ENCODE peak calls at places on chromosomes 11 and 22, in five cellular contexts. Z is IMR-90, M is A549, L is H1, R is K562. T is an unnamed sample.

GRCh38 chr22:46021577-46021976 is 44.6 kb upstream of the WNT7B start:
- DNase-seq in L (no peak), Z (no peak), R (no peak), M (no peak), T (no peak)

GRCh38 chr11:67599149-67599548 is 7.6 kb upstream of the NDUFV1 start:
- DNase-seq in R (no peak), Z (no peak), M (no peak), L (no peak), T (no peak)

GRCh38 chr11:67468509-67468834 is 579 bp downstream of the TMEM134 start:
- DNase-seq in R (no peak), M (no peak), L (no peak), Z (no peak), T (no peak)

GRCh38 chr22:49667236-49667635 is 160.4 kb downstream of the BRD1 start:
- DNase-seq in R (no peak), M (no peak), Z (no peak), L (peak; percentile 43), T (no peak)

GRCh38 chr11:72831521-72832300 is 17.5 kb downstream of the ATG16L2 start:
- DNase-seq in M (peak; percentile 74), R (peak; percentile 80), L (peak; percentile 90), Z (peak; percentile 71), T (peak; percentile 63)

GRCh38 chr11:110777765-110778164 is 65.5 kb upstream of the ARHGAP20 start:
- DNase-seq in L (no peak), Z (peak; percentile 87), R (no peak), M (no peak), T (no peak)

GRCh38 chr22:36191106-36191836 is 10.3 kb downstream of the APOL4 start:
- DNase-seq in M (no peak), Z (peak; percentile 64), R (no peak), L (no peak), T (no peak)

GRCh38 chr11:95716266-95716665 is 73.3 kb downstream of the FAM76B start:
- DNase-seq in Z (no peak), L (no peak), R (no peak), M (no peak), T (no peak)

GRCh38 chr22:48414662-48415061 is 1413.0 kb downstream of the BRD1 start:
- DNase-seq in R (no peak), M (no peak), L (no peak), Z (no peak), T (no peak)

GRCh38 chr22:18974477-18975180 is 38.5 kb upstream of the PRODH start:
- DNase-seq in R (no peak), M (no peak), Z (no peak), L (no peak), T (no peak)

GRCh38 chr11:69731110-69731509 is 27.3 kb upstream of the FGF19 start:
- DNase-seq in L (no peak), R (no peak), Z (no peak), M (no peak), T (no peak)

GRCh38 chr11:133506551-133507094 is 25.7 kb downstream of the OPCML start:
- DNase-seq in Z (no peak), L (peak; percentile 39), M (no peak), R (no peak), T (no peak)

GRCh38 chr22:43001271-43002197 is 13.4 kb downstream of the PACSIN2 start:
- DNase-seq in M (no peak), L (no peak), R (no peak), Z (no peak), T (peak; percentile 54)

GRCh38 chr11:114079406-114080072 is 20.0 kb downstream of the ZBTB16 start:
- DNase-seq in M (no peak), R (no peak), L (no peak), Z (no peak), T (no peak)

GRCh38 chr11:76185931-76186401 is 20.3 kb downstream of the WNT11 start:
- DNase-seq in M (no peak), R (no peak), L (no peak), Z (no peak), T (no peak)

GRCh38 chr11:43933608-43934358 is 8.7 kb upstream of the C11orf96 start:
- DNase-seq in L (no peak), M (no peak), Z (peak; percentile 48), R (no peak), T (no peak)

GRCh38 chr11:77126861-77127673 is 979 bp upstream of the MYO7A start:
- DNase-seq in M (peak; percentile 63), Z (peak; percentile 39), R (peak; percentile 85), L (peak; percentile 89), T (no peak)

GRCh38 chr22:38554281-38554680 is 15.7 kb downstream of the DMC1 start:
- DNase-seq in L (no peak), R (no peak), Z (peak; percentile 83), M (no peak), T (no peak)

GRCh38 chr22:42929838-42930155 is 72.7 kb upstream of the ARFGAP3 start:
- DNase-seq in M (no peak), L (no peak), R (no peak), Z (no peak), T (no peak)

GRCh38 chr11:19524171-19524671 is 188.4 kb upstream of the NAV2 start:
- DNase-seq in R (no peak), M (no peak), Z (peak; percentile 8), L (no peak), T (no peak)

GRCh38 chr22:48432721-48433518 is 1394.8 kb downstream of the BRD1 start:
- DNase-seq in M (no peak), R (no peak), L (no peak), Z (no peak), T (no peak)

GRCh38 chr22:31337178-31337577 is 9.0 kb downstream of the PATZ1 start:
- DNase-seq in L (no peak), R (no peak), M (no peak), Z (peak; percentile 28), T (no peak)

GRCh38 chr22:26065847-26066246 is 103.4 kb upstream of the SEZ6L start:
- DNase-seq in Z (no peak), L (no peak), M (no peak), R (no peak), T (no peak)

GRCh38 chr11:15710593-15711260 is 596.0 kb downstream of the INSC start:
- DNase-seq in L (no peak), M (no peak), Z (no peak), R (no peak), T (no peak)

GRCh38 chr11:117621226-117621625 is 175.8 kb downstream of the DSCAML1 start:
- DNase-seq in Z (peak; percentile 18), M (no peak), L (no peak), R (peak; percentile 59), T (no peak)

GRCh38 chr11:79438631-79439429 is 2.0 kb downstream of the TENM4 start:
- DNase-seq in M (no peak), L (peak; percentile 73), R (no peak), Z (peak; percentile 42), T (no peak)

GRCh38 chr11:110373061-110373702 is 56.6 kb upstream of the FDX1 start:
- DNase-seq in Z (peak; percentile 60), R (no peak), M (no peak), L (no peak), T (no peak)

GRCh38 chr11:64447717-64448598 is 89.0 kb downstream of the RPS6KA4 start:
- DNase-seq in Z (peak; percentile 7), M (no peak), R (no peak), L (no peak), T (no peak)

GRCh38 chr11:8218840-8219239 is 44.8 kb downstream of the LMO1 start:
- DNase-seq in Z (no peak), M (no peak), L (no peak), R (no peak), T (no peak)

GRCh38 chr11:123255909-123256308 is 60.9 kb upstream of the CLMP start:
- DNase-seq in L (peak; percentile 56), Z (no peak), R (no peak), M (no peak), T (no peak)
- TF ChIP-seq MAFK in L (no peak), Z (no peak), R (no peak), M (no peak), T (no peak)

DNA sequence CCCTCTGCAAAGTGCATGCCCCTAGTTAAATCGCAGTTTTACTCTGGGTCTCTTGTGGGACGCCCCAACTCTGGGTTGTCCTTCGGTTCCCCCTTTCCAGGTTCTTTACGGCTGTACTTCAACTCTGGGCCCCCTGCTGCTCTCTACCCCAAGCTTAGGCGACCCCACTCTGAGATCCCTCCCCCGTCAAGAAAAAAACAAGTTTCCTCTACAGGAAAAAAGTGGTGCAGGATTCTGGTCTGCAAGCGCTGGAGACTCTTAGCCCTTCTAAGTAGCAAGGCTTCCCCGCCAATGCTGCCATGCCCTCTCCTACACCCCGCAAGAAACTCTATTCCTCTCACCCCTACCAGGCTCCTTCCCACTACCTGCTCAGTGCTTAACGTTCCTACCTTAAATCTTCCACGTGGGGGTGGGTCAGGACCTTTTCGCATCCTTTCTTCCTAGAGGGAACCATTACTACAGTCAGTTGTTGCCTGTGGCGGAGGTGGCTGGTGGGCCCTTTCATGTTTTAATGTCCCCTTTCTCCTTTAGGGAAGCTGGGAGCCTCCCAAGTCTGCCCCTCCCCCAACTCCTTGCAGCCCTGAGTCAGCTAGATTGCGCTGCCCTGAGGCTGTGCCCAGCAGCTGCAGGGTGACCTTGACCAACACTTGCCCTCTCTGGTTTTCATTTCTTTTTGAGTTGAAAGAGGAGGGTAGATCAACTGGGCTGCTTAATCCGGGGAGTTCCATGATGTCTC is 1.4 kb downstream of the NEFH start:
- DNase-seq in R (peak; percentile 14), M (no peak), Z (no peak), L (peak; percentile 83), T (no peak)
- TF ChIP-seq MAFK in R (peak; percentile 67), M (peak; percentile 16), Z (peak; percentile 16), L (peak; percentile 94), T (no peak)

GRCh38 chr11:106379265-106379664 is 301.8 kb downstream of the AASDHPPT start:
- DNase-seq in M (no peak), L (no peak), Z (no peak), R (no peak), T (no peak)
- TF ChIP-seq MAFK in M (no peak), L (no peak), Z (no peak), R (no peak), T (no peak)

GRCh38 chr11:124583827-124584226 is 14.0 kb downstream of the OR8A1 start:
- DNase-seq in R (no peak), Z (no peak), L (no peak), M (no peak), T (no peak)

GRCh38 chr11:124582565-124582964 is 12.8 kb downstream of the OR8A1 start:
- DNase-seq in M (no peak), R (no peak), L (no peak), Z (no peak), T (no peak)

GRCh38 chr11:124584681-124585372 is 15.0 kb downstream of the OR8A1 start:
- DNase-seq in L (no peak), Z (no peak), M (no peak), R (no peak), T (no peak)

GRCh38 chr11:124581817-124582216 is 12.0 kb downstream of the OR8A1 start:
- DNase-seq in Z (no peak), L (no peak), R (no peak), M (no peak), T (no peak)

DNA sequence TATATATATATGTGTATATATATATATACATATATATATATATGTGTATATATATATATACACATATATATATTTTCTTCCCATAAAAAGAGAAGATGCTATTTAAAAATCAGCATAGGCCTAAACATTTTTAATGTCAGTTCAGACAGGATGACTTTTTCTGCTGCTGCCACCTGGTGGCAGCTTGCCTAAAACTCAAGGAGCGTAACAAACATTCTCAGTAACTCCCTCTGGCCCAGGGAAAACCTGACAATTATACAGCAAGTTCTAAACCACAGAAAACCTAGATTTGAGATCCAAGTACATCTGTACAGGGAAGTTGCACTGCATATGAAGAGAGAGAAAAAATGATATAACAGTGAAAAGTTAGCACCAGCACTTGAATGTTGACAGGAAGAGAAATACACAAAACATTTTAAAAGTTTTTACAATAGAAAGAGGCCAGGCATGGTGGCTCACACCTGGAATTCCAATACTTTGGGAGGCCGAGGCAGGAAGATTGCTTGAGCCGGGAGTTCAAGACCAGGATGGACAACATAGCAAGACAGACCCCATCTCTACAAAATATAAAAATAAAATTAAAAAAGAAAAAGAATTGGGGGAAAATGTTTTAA is 16.6 kb downstream of the OR8A1 start:
- DNase-seq in M (peak; percentile 2), R (peak; percentile 36), Z (peak; percentile 66), L (peak; percentile 66), T (peak; percentile 33)
- TF ChIP-seq MAFK in M (no peak), R (no peak), Z (no peak), L (no peak), T (no peak)